ENCODE peak calls at places on chromosomes 1 and 21, in six cellular contexts. F, N, K, U, P and C are unnamed samples.

GRCh38 chr1:248853668-248854375 is 5.1 kb downstream of the ZNF692 start:
- DNase-seq in F (no peak), N (no peak), K (no peak), U (no peak), P (no peak), C (no peak)

GRCh38 chr1:168803696-168804510 is 74.9 kb upstream of the DPT start:
- DNase-seq in F (no peak), N (no peak), K (no peak), U (no peak), P (no peak), C (no peak)

GRCh38 chr1:166839600-166840308 is 479 bp downstream of the POGK start:
- DNase-seq in F (peak), N (peak), K (peak), U (no peak), P (peak), C (peak)

GRCh38 chr21:31459457-31459856 is 115.4 kb upstream of the TIAM1 start:
- DNase-seq in F (no peak), N (peak), K (peak), U (no peak), P (no peak), C (peak)

GRCh38 chr1:156922986-156923564 is 2.6 kb downstream of the LRRC71 start:
- DNase-seq in F (no peak), N (no peak), K (no peak), U (no peak), P (no peak), C (no peak)

GRCh38 chr1:77652179-77652745 is 30.2 kb downstream of the ZZZ3 start:
- DNase-seq in F (no peak), N (no peak), K (no peak), U (no peak), P (no peak), C (no peak)

GRCh38 chr1:178664278-178664677 is 60.8 kb upstream of the RALGPS2 start:
- DNase-seq in F (no peak), N (no peak), K (no peak), U (peak), P (no peak), C (no peak)

GRCh38 chr1:225834417-225835329 is 24.7 kb downstream of the EPHX1 start:
- DNase-seq in F (no peak), N (no peak), K (no peak), U (no peak), P (no peak), C (no peak)

GRCh38 chr1:30191154-30191702 is 532.2 kb downstream of the MATN1 start:
- DNase-seq in F (peak), N (peak), K (peak), U (no peak), P (no peak), C (peak)

GRCh38 chr1:232174306-232174705 is 455.6 kb downstream of the SIPA1L2 start:
- DNase-seq in F (no peak), N (no peak), K (no peak), U (no peak), P (no peak), C (no peak)

GRCh38 chr1:48285525-48285924 is 63.0 kb downstream of the SLC5A9 start:
- DNase-seq in F (no peak), N (no peak), K (no peak), U (no peak), P (peak), C (no peak)

GRCh38 chr1:64471218-64471719 is 1.3 kb downstream of the CACHD1 start:
- DNase-seq in F (peak), N (no peak), K (peak), U (no peak), P (no peak), C (no peak)

GRCh38 chr1:56099766-56100165 is 479.6 kb downstream of the PLPP3 start:
- DNase-seq in F (no peak), N (no peak), K (no peak), U (no peak), P (no peak), C (no peak)

GRCh38 chr1:1165485-1165884 is 8.2 kb upstream of the TTLL10 start:
- DNase-seq in F (no peak), N (no peak), K (no peak), U (no peak), P (no peak), C (no peak)

GRCh38 chr1:25117233-25117823 is 115.0 kb downstream of the SYF2 start:
- DNase-seq in F (peak), N (peak), K (no peak), U (no peak), P (peak), C (no peak)

GRCh38 chr21:41783476-41784150 is 16.8 kb upstream of the RIPK4 start:
- DNase-seq in F (no peak), N (peak), K (no peak), U (no peak), P (no peak), C (no peak)

GRCh38 chr1:57281324-57281723 is 142.5 kb downstream of the DAB1 start:
- DNase-seq in F (no peak), N (no peak), K (peak), U (no peak), P (peak), C (no peak)

GRCh38 chr1:39701092-39701460 is 9.8 kb upstream of the HPCAL4 start:
- DNase-seq in F (no peak), N (no peak), K (no peak), U (no peak), P (no peak), C (no peak)

GRCh38 chr1:29700522-29700921 is 464.2 kb downstream of the PTPRU start:
- DNase-seq in F (no peak), N (no peak), K (no peak), U (no peak), P (no peak), C (no peak)

GRCh38 chr1:80392529-80392928 is 1386.0 kb upstream of the ADGRL4 start:
- DNase-seq in F (no peak), N (no peak), K (no peak), U (no peak), P (peak), C (peak)

GRCh38 chr1:234658143-234658542 is 48.2 kb upstream of the IRF2BP2 start:
- DNase-seq in F (no peak), N (no peak), K (no peak), U (no peak), P (peak), C (no peak)

GRCh38 chr1:5843521-5844096 is 148.6 kb downstream of the NPHP4 start:
- DNase-seq in F (no peak), N (no peak), K (peak), U (no peak), P (no peak), C (no peak)

GRCh38 chr1:5844442-5844841 is 147.8 kb downstream of the NPHP4 start:
- DNase-seq in F (no peak), N (no peak), K (no peak), U (no peak), P (no peak), C (no peak)

GRCh38 chr1:5850503-5850902 is 141.7 kb downstream of the NPHP4 start:
- DNase-seq in F (no peak), N (no peak), K (peak), U (no peak), P (no peak), C (no peak)

GRCh38 chr1:5849550-5849949 is 142.7 kb downstream of the NPHP4 start:
- DNase-seq in F (no peak), N (no peak), K (no peak), U (no peak), P (no peak), C (no peak)

DNA sequence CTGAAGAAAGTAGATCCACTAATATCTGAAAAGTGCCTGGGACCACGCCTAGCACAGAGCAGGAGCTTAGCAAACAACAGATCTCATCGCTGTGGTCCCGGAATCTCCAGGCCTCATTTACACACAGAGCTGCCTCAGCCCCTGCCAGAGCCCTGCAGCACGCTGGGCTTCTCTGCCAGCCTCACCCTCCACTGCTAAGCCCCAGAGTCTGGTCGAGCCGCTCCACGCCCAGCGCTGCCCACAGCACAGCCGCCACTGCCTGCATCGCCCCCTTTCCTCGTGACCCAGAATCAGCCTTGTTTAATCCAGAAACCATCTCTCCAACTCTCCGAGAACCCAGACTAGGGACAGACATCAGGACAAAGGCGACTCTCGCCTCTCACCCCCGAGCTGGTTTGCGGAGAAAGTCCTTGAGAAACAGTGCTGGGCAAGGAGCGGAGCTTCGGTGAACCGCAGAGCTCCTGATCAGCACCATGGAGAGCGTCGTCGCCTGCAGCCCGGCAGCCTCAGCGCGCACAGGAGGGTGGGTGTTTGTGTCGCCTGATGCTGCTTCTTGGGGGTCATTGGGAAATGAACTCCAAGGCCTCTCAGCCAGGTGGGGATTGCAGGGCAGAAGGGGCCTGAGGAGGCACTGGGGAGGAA is 145.1 kb downstream of the NPHP4 start:
- DNase-seq in F (peak), N (peak), K (no peak), U (no peak), P (no peak), C (no peak)
- TF ChIP-seq RFX5 in F (no peak), N (no peak), K (no peak), U (no peak), P (no peak), C (no peak)

GRCh38 chr1:222618001-222618879 is at the start of gene MIA3:
- DNase-seq in F (peak), N (peak), K (peak), U (no peak), P (peak), C (peak)

GRCh38 chr1:222613627-222614026 is 4.3 kb upstream of the MIA3 start:
- DNase-seq in F (no peak), N (no peak), K (no peak), U (no peak), P (no peak), C (no peak)

GRCh38 chr1:222617367-222617951 is 438 bp upstream of the MIA3 start:
- DNase-seq in F (peak), N (peak), K (no peak), U (peak), P (peak), C (peak)

GRCh38 chr1:222618880-222619321 is 1.0 kb downstream of the MIA3 start:
- DNase-seq in F (peak), N (peak), K (peak), U (no peak), P (peak), C (no peak)

DNA sequence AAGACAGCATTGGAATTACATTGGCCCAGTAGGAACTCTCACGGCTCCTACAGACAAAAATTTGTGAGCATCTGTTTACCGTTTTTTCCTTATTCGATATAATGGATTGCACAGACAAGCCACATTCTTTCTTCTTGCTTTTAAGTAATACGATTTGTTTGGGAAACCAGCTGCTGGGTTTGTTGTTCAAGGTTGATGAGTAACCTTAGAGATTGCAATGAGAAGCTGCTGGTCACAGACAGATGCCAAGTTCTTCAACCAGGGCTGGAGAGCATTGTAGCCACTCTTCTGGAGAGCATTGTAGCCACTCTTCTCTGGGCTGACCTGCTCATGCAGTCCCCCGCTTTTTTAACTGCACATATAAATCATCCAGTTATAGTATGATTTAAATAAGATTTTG is 1.4 kb upstream of the MIA3 start:
- DNase-seq in F (no peak), N (no peak), K (no peak), U (no peak), P (peak), C (peak)
- TF ChIP-seq CHD2 in F (no peak), N (no peak), K (no peak), U (no peak), P (no peak), C (no peak)

GRCh38 chr1:36576677-36577076 is 94.0 kb upstream of the CSF3R start:
- DNase-seq in F (no peak), N (no peak), K (no peak), U (no peak), P (no peak), C (no peak)
- TF ChIP-seq RFX5 in F (no peak), N (no peak), K (no peak), U (no peak), P (no peak), C (no peak)

GRCh38 chr1:45266151-45266801 is 59.9 kb upstream of the ZSWIM5 start:
- DNase-seq in F (no peak), N (peak), K (no peak), U (no peak), P (peak), C (peak)
- TF ChIP-seq CHD2 in F (no peak), N (no peak), K (no peak), U (no peak), P (no peak), C (no peak)

GRCh38 chr1:200493344-200493743 is 83.5 kb upstream of the ZNF281 start:
- DNase-seq in F (no peak), N (no peak), K (no peak), U (no peak), P (no peak), C (no peak)
- TF ChIP-seq RFX5 in F (no peak), N (no peak), K (no peak), U (no peak), P (no peak), C (no peak)

DNA sequence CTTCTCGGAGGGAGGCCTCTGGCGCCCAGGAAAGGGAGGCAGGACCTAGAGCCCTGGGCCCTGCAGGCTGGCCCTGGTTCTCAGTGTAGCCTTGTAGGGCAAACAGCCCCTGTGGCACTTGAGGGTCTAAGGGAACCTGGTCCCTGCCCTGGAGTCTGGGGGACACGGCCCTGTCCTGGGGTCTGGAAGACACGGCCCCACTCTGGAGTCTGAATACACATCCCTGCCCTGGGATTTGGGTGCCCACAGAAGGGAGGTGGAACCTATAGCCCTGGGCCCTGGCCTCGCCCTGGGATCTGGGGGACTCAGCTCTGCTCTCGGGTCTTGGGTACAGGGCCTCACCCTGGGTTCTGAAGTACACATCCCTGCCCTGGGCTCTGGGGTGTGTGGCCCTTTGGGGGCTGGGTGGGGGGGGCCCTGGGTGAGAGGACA is 97.9 kb downstream of the OBSCN start:
- DNase-seq in F (no peak), N (no peak), K (no peak), U (no peak), P (no peak), C (no peak)
- TF ChIP-seq CHD2 in F (no peak), N (no peak), K (no peak), U (no peak), P (no peak), C (no peak)

GRCh38 chr1:219489636-219490035 is 123.3 kb downstream of the ZC3H11B start:
- DNase-seq in F (no peak), N (no peak), K (no peak), U (no peak), P (no peak), C (no peak)

GRCh38 chr1:219492676-219493075 is 120.2 kb downstream of the ZC3H11B start:
- DNase-seq in F (no peak), N (no peak), K (no peak), U (no peak), P (no peak), C (no peak)

GRCh38 chr1:219488275-219488674 is 124.6 kb downstream of the ZC3H11B start:
- DNase-seq in F (no peak), N (no peak), K (no peak), U (no peak), P (no peak), C (no peak)
- TF ChIP-seq RFX5 in F (no peak), N (no peak), K (no peak), U (no peak), P (no peak), C (no peak)

GRCh38 chr1:208205216-208206013 is 38.8 kb downstream of the PLXNA2 start:
- DNase-seq in F (no peak), N (no peak), K (peak), U (no peak), P (no peak), C (no peak)

GRCh38 chr1:208202333-208202987 is 41.7 kb downstream of the PLXNA2 start:
- DNase-seq in F (no peak), N (no peak), K (no peak), U (no peak), P (no peak), C (no peak)

GRCh38 chr1:208204779-208205178 is 39.4 kb downstream of the PLXNA2 start:
- DNase-seq in F (no peak), N (no peak), K (no peak), U (no peak), P (no peak), C (no peak)

GRCh38 chr1:208203127-208203847 is 40.9 kb downstream of the PLXNA2 start:
- DNase-seq in F (no peak), N (no peak), K (no peak), U (no peak), P (peak), C (peak)

DNA sequence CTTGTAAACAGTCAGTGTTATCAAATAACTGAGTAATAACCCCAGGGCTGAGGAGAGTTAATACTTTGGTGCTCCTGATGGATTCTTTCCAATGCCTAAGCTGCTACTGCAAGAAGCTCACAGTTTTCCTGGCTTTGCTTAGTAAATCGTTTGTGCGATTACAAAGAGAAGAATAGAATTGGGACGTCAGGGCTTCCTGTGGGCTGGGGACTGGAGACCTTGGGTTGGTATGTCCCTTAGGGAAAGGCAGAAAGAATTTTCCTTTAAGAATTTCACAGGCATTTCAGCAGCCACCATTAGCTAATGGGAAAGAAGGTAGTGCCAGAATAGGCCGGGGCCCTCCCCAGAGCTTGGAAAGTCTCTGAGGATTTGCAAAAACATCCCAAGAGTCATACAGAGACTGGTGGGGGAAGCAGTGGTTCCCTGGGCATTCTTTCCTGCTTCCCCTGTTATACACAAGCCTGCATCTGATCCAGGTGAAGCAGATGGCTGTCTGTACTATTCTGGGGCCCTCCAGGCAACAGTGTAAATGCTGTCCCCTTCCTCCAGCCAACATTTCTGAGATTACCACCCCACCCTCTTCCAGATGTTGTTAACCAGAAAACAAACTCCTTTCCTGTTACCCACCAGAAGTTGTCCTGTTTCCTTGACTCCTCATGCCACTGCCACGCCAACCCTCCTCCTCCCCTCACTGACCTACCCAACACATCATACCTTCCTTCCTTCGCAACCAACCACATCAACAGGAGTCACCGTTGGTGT is 40.2 kb downstream of the PLXNA2 start:
- DNase-seq in F (no peak), N (no peak), K (no peak), U (no peak), P (no peak), C (no peak)
- TF ChIP-seq CHD2 in F (no peak), N (no peak), K (no peak), U (no peak), P (no peak), C (no peak)

GRCh38 chr1:76219589-76219914 is 145.0 kb downstream of the ST6GALNAC3 start:
- DNase-seq in F (no peak), N (no peak), K (no peak), U (no peak), P (no peak), C (no peak)
- TF ChIP-seq RFX5 in F (no peak), N (no peak), K (no peak), U (no peak), P (no peak), C (no peak)